ENCODE peak calls at places on chromosome 19, in four cellular contexts. F, K, Z and B are unnamed samples.

GRCh38 chr19:10961763-10962536 is 1.1 kb downstream of the SMARCA4 start:
- DNase-seq in F (no peak), Z (no peak), K (no peak), B (no peak)

GRCh38 chr19:10855879-10856522 is 7.8 kb downstream of the C19orf38 start:
- DNase-seq in K (no peak), F (no peak), Z (peak), B (no peak)

GRCh38 chr19:46192990-46193650 is 36.4 kb upstream of the IGFL1 start:
- DNase-seq in Z (peak), K (no peak), F (peak), B (no peak)

GRCh38 chr19:13835791-13836723 is 40.8 kb downstream of the ZSWIM4 start:
- DNase-seq in K (peak), Z (peak), F (no peak), B (no peak)

GRCh38 chr19:47994209-47994802 is at the start of gene ELSPBP1:
- DNase-seq in F (no peak), K (no peak), Z (no peak), B (no peak)

GRCh38 chr19:36198116-36198515 is 16.3 kb downstream of the ZNF565 start:
- DNase-seq in K (no peak), Z (no peak), F (no peak), B (no peak)

GRCh38 chr19:19805480-19805879 is 16.1 kb downstream of the ZNF506 start:
- DNase-seq in Z (no peak), K (no peak), F (no peak), B (no peak)

GRCh38 chr19:41999071-41999877 is 5.2 kb upstream of the ATP1A3 start:
- DNase-seq in F (no peak), K (no peak), Z (no peak), B (no peak)

GRCh38 chr19:10921909-10922637 is 6.4 kb downstream of the YIPF2 start:
- DNase-seq in F (no peak), K (no peak), Z (no peak), B (no peak)

GRCh38 chr19:347946-348861 is 3.6 kb upstream of the MIER2 start:
- DNase-seq in K (no peak), Z (no peak), F (no peak), B (peak)

GRCh38 chr19:44587863-44588752 is 25.3 kb upstream of the IGSF23 start:
- DNase-seq in K (no peak), F (peak), Z (peak), B (no peak)

GRCh38 chr19:56348289-56348877 is 33.7 kb upstream of the ZSCAN5A start:
- DNase-seq in K (no peak), F (no peak), Z (no peak), B (no peak)

GRCh38 chr19:51271015-51271600 is 20.2 kb downstream of the SIGLECL1 start:
- DNase-seq in F (no peak), K (peak), Z (no peak), B (no peak)

GRCh38 chr19:18319591-18320135 is 3.2 kb downstream of the LSM4 start:
- DNase-seq in F (no peak), Z (no peak), K (no peak), B (no peak)

GRCh38 chr19:49793561-49793840 is 19.6 kb downstream of the FUZ start:
- DNase-seq in F (no peak), Z (peak), K (no peak), B (no peak)

GRCh38 chr19:2166741-2167738 is 3.3 kb downstream of the DOT1L start:
- DNase-seq in F (peak), Z (no peak), K (peak), B (peak)

GRCh38 chr19:3178973-3179738 is 587 bp downstream of the S1PR4 start:
- DNase-seq in Z (no peak), K (no peak), F (no peak), B (no peak)

GRCh38 chr19:13211426-13212308 is 61.5 kb downstream of the IER2 start:
- DNase-seq in Z (no peak), K (no peak), F (no peak), B (no peak)

GRCh38 chr19:48152552-48152951 is 17.6 kb downstream of the LIG1 start:
- DNase-seq in K (peak), Z (peak), F (peak), B (peak)

GRCh38 chr19:42290523-42291436 is 11.2 kb upstream of the PRR19 start:
- DNase-seq in Z (peak), F (no peak), K (no peak), B (no peak)

GRCh38 chr19:17473041-17473440 is 2.7 kb downstream of the SLC27A1 start:
- DNase-seq in F (no peak), Z (peak), K (no peak), B (no peak)

GRCh38 chr19:33684550-33685303 is 63.0 kb downstream of the CHST8 start:
- DNase-seq in Z (no peak), K (no peak), F (no peak), B (peak)